ENCODE peak calls at places on chromosomes 16 and 17, in seven cellular contexts. Q is kidney epithelial cell, H is RWPE2, C is H7, R is mesendoderm, U is body of pancreas, W is left ventricle myocardium inferior. X is an unnamed sample.

GRCh38 chr17:13925579-13925978 is 143.7 kb upstream of the COX10 start:
- DNase-seq in Q (no peak), H (no peak), C (no peak), R (no peak), U (no peak), W (no peak), X (no peak)

GRCh38 chr17:61460796-61461585 is 8.8 kb downstream of the TBX4 start:
- DNase-seq in Q (no peak), H (no peak), C (no peak), R (no peak), U (no peak), W (no peak), X (peak; percentile 66)

GRCh38 chr17:31838641-31839225 is 20.3 kb downstream of the COPRS start:
- DNase-seq in Q (no peak), H (no peak), C (no peak), R (no peak), U (no peak), W (no peak), X (no peak)

GRCh38 chr17:57215317-57215716 is 41.0 kb upstream of the MSI2 start:
- DNase-seq in Q (peak; percentile 26), H (peak; percentile 85), C (no peak), R (no peak), U (no peak), W (no peak), X (no peak)

GRCh38 chr17:38559025-38559879 is 46.5 kb downstream of the SRCIN1 start:
- DNase-seq in Q (peak; percentile 29), H (peak; percentile 98), C (peak; percentile 98), R (peak; percentile 96), U (peak; percentile 96), W (peak; percentile 76), X (peak; percentile 99)

GRCh38 chr17:69560987-69561441 is 146.5 kb downstream of the MAP2K6 start:
- DNase-seq in Q (no peak), H (no peak), C (no peak), R (no peak), U (no peak), W (no peak), X (no peak)

GRCh38 chr16:48810803-48811453 is 200.9 kb upstream of the N4BP1 start:
- DNase-seq in Q (no peak), H (no peak), C (peak; percentile 85), R (no peak), U (no peak), W (no peak), X (peak; percentile 68)

GRCh38 chr17:8189041-8189710 is 804 bp downstream of the BORCS6 start:
- DNase-seq in Q (no peak), H (no peak), C (no peak), R (no peak), U (peak; percentile 48), W (peak; percentile 34), X (peak; percentile 76)

GRCh38 chr17:68248199-68248825 is 469 bp downstream of the AMZ2 start:
- DNase-seq in Q (no peak), H (no peak), C (no peak), R (no peak), U (peak; percentile 57), W (no peak), X (no peak)

GRCh38 chr17:49996121-49996494 is 1.1 kb upstream of the DLX3 start:
- DNase-seq in Q (no peak), H (no peak), C (no peak), R (no peak), U (no peak), W (no peak), X (no peak)

GRCh38 chr17:74558882-74559519 is 8.3 kb downstream of the CD300H start:
- DNase-seq in Q (no peak), H (no peak), C (no peak), R (no peak), U (no peak), W (no peak), X (no peak)

GRCh38 chr16:709651-710499 is 4.3 kb upstream of the FBXL16 start:
- DNase-seq in Q (no peak), H (no peak), C (peak; percentile 93), R (peak; percentile 89), U (peak; percentile 56), W (no peak), X (peak; percentile 80)

GRCh38 chr16:9904526-9904925 is 277.7 kb downstream of the GRIN2A start:
- DNase-seq in Q (no peak), H (no peak), C (no peak), R (no peak), U (no peak), W (no peak), X (no peak)

GRCh38 chr17:72565758-72566157 is 444.9 kb downstream of the SOX9 start:
- DNase-seq in Q (no peak), H (no peak), C (no peak), R (no peak), U (no peak), W (no peak), X (no peak)

GRCh38 chr17:7867881-7868329 is 10.1 kb downstream of the CYB5D1 start:
- DNase-seq in Q (no peak), H (no peak), C (no peak), R (no peak), U (no peak), W (no peak), X (peak; percentile 10)

GRCh38 chr16:67302076-67302475 is 22.7 kb downstream of the PLEKHG4 start:
- DNase-seq in Q (no peak), H (no peak), C (peak; percentile 47), R (no peak), U (no peak), W (no peak), X (peak; percentile 33)

DNA sequence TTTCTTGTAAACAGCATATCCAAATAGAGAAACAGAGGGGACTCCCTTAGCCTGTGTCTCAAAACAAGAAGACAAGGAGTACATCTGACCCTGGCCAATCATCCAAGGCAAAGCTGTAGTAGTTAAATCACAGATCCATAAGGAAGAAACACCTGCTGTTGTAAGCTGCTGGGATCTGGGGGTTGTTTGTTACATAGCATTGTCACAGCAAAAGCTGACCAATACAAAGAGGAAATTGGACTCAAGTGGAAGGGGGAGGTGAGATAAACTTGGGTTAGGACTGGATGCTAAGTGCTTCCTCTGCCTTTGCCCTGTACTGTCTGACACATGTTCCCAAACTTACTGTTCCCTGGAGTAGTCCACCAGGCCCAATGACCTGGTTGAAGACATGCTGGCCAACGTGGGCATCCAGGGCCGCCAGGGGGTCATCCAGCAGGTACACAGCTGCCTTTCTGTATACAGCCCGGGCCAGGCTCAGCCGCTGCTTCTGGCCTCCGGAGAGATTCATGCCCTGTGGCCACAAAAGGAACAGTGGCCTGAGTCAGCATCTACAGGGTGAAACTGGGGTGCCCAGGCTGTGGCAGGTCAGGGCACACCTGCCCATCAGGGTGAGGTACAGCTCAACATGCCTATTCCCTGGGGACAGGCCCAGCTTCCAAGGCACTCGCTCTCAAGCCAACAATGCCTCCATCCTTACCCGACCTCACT is 44.7 kb downstream of the ABCC6 start:
- DNase-seq in Q (no peak), H (no peak), C (no peak), R (no peak), U (no peak), W (no peak), X (no peak)
- H3K4me3 ChIP-seq in Q (no peak overlapping the region), H (no peak overlapping the region), C (no peak overlapping the region), R (no peak overlapping the region), U (no peak overlapping the region), W (no peak overlapping the region), X (no peak overlapping the region)

GRCh38 chr16:55325458-55326109 is 1.6 kb downstream of the IRX6 start:
- DNase-seq in Q (no peak), H (no peak), C (no peak), R (no peak), U (no peak), W (no peak), X (no peak)

GRCh38 chr16:55326261-55326802 is 2.3 kb downstream of the IRX6 start:
- DNase-seq in Q (no peak), H (no peak), C (peak; percentile 33), R (no peak), U (no peak), W (no peak), X (no peak)

GRCh38 chr16:55324491-55325447 is 766 bp downstream of the IRX6 start:
- DNase-seq in Q (no peak), H (no peak), C (peak; percentile 72), R (peak; percentile 47), U (no peak), W (no peak), X (peak; percentile 77)

GRCh38 chr16:55322327-55322726 is 1.7 kb upstream of the IRX6 start:
- DNase-seq in Q (no peak), H (no peak), C (no peak), R (no peak), U (no peak), W (no peak), X (no peak)

GRCh38 chr16:55323637-55324490 is at the start of gene IRX6:
- DNase-seq in Q (no peak), H (no peak), C (peak; percentile 91), R (peak; percentile 94), U (peak; percentile 18), W (peak; percentile 51), X (peak; percentile 98)
- H3K4me3 ChIP-seq in Q (peak within 1 kb of the TSS; percentile 37), H (no peak within 1 kb of the TSS), C (peak within 1 kb of the TSS; percentile 59), R (peak within 1 kb of the TSS; percentile 48), U (no peak within 1 kb of the TSS), W (peak within 1 kb of the TSS; percentile 60), X (peak within 1 kb of the TSS; percentile 76)

GRCh38 chr16:30922960-30923535 is 324 bp upstream of the FBXL19 start:
- DNase-seq in Q (peak; percentile 96), H (peak; percentile 99), C (peak; percentile 94), R (peak; percentile 100), U (peak; percentile 99), W (peak; percentile 100), X (peak; percentile 100)

GRCh38 chr16:30923554-30924085 is at the start of gene FBXL19:
- DNase-seq in Q (no peak), H (no peak), C (peak; percentile 96), R (peak; percentile 89), U (peak; percentile 16), W (peak; percentile 48), X (peak; percentile 88)

GRCh38 chr16:30921748-30922419 is 1.5 kb upstream of the FBXL19 start:
- DNase-seq in Q (peak; percentile 67), H (peak; percentile 91), C (peak; percentile 94), R (peak; percentile 97), U (peak; percentile 93), W (peak; percentile 85), X (peak; percentile 99)

GRCh38 chr16:30921459-30921747 is 2.0 kb upstream of the FBXL19 start:
- DNase-seq in Q (no peak), H (no peak), C (no peak), R (no peak), U (no peak), W (no peak), X (no peak)

DNA sequence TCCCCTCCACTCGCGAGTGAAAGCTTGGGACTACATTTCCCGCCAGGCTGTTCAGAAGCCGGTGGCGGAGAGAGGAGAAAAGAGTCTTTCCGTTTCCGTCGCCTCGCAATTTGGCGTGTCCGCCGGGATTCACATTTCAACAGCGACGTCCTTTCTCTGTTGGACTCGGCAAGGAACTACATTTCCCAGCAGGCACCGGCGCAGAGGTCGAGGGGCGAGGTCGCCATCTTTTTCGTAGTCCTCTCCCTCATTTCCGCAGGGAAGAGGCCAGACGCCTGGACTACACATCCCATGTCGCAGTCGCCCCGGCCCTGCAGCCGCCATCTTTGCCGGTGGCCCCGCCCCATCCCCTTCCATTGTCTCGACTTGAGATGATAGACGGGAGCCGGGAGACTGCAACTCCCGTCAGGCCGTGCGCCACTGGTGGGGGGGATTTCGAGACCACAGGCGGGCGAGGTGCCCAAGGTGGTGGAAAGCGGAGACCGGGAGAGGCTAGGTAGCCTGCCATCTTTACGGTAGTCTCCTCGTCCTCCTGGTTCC is 882 bp upstream of the FBXL19 start:
- DNase-seq in Q (peak; percentile 97), H (peak; percentile 99), C (peak; percentile 93), R (peak; percentile 100), U (peak; percentile 100), W (peak; percentile 100), X (peak; percentile 100)
- H3K4me3 ChIP-seq in Q (peak overlapping the region; percentile 58), H (peak overlapping the region; percentile 51), C (peak overlapping the region; percentile 57), R (peak overlapping the region; percentile 82), U (peak overlapping the region; percentile 35), W (peak overlapping the region; percentile 84), X (peak overlapping the region; percentile 95)

GRCh38 chr16:57798953-57799618 is 3.2 kb downstream of the KIFC3 start:
- DNase-seq in Q (no peak), H (no peak), C (peak; percentile 21), R (no peak), U (peak; percentile 52), W (no peak), X (no peak)
- H3K4me3 ChIP-seq in Q (peak overlapping the region; percentile 35), H (no peak overlapping the region), C (no peak overlapping the region), R (no peak overlapping the region), U (peak overlapping the region; percentile 23), W (peak overlapping the region; percentile 79), X (peak overlapping the region; percentile 54)

X was measured in endodermal cell.